ENCODE peak calls at places on chromosomes 7 and 10, in six cellular contexts. One of them, this sample, is unnamed.

GRCh38 chr10:89643431-89643811 is 1.6 kb downstream of the PANK1 start:
- DNase-seq in DMS79: no peak
- DNase-seq in NB4: no peak
- DNase-seq in GM13977: no peak
- DNase-seq in stimulated activated CD4-positive, alpha-beta T cell treated with anti-CD3 and anti-CD28 coated beads, TNF-alpha, amount 100 ng/mL, for 1 hour: no peak
- DNase-seq in IMR-90: no peak
- DNase-seq in this sample: no peak

GRCh38 chr7:26413007-26413691 is 121.5 kb downstream of the SNX10 start:
- DNase-seq in DMS79: peak; percentile 93
- DNase-seq in NB4: no peak
- DNase-seq in GM13977: no peak
- DNase-seq in stimulated activated CD4-positive, alpha-beta T cell treated with anti-CD3 and anti-CD28 coated beads, TNF-alpha, amount 100 ng/mL, for 1 hour: no peak
- DNase-seq in IMR-90: no peak
- DNase-seq in this sample: no peak

GRCh38 chr10:6065406-6065805 is 3.2 kb upstream of the IL2RA start:
- DNase-seq in DMS79: no peak
- DNase-seq in NB4: peak; percentile 14
- DNase-seq in GM13977: no peak
- DNase-seq in stimulated activated CD4-positive, alpha-beta T cell treated with anti-CD3 and anti-CD28 coated beads, TNF-alpha, amount 100 ng/mL, for 1 hour: no peak
- DNase-seq in IMR-90: no peak
- DNase-seq in this sample: no peak

GRCh38 chr10:29766753-29767152 is 132.0 kb upstream of the SVIL start:
- DNase-seq in DMS79: no peak
- DNase-seq in NB4: no peak
- DNase-seq in GM13977: no peak
- DNase-seq in stimulated activated CD4-positive, alpha-beta T cell treated with anti-CD3 and anti-CD28 coated beads, TNF-alpha, amount 100 ng/mL, for 1 hour: no peak
- DNase-seq in IMR-90: no peak
- DNase-seq in this sample: no peak

GRCh38 chr7:92988941-92989540 is 128.7 kb downstream of the SAMD9 start:
- DNase-seq in DMS79: no peak
- DNase-seq in NB4: no peak
- DNase-seq in GM13977: no peak
- DNase-seq in stimulated activated CD4-positive, alpha-beta T cell treated with anti-CD3 and anti-CD28 coated beads, TNF-alpha, amount 100 ng/mL, for 1 hour: no peak
- DNase-seq in IMR-90: peak; percentile 11
- DNase-seq in this sample: no peak

GRCh38 chr7:110881731-110882130 is 209.2 kb upstream of the LRRN3 start:
- DNase-seq in DMS79: no peak
- DNase-seq in NB4: no peak
- DNase-seq in GM13977: no peak
- DNase-seq in stimulated activated CD4-positive, alpha-beta T cell treated with anti-CD3 and anti-CD28 coated beads, TNF-alpha, amount 100 ng/mL, for 1 hour: no peak
- DNase-seq in IMR-90: no peak
- DNase-seq in this sample: no peak

GRCh38 chr10:31864834-31865518 is 63.7 kb downstream of the ARHGAP12 start:
- DNase-seq in DMS79: no peak
- DNase-seq in NB4: no peak
- DNase-seq in GM13977: no peak
- DNase-seq in stimulated activated CD4-positive, alpha-beta T cell treated with anti-CD3 and anti-CD28 coated beads, TNF-alpha, amount 100 ng/mL, for 1 hour: no peak
- DNase-seq in IMR-90: peak; percentile 54
- DNase-seq in this sample: no peak

GRCh38 chr10:86692664-86693063 is 24.4 kb downstream of the LDB3 start:
- DNase-seq in DMS79: no peak
- DNase-seq in NB4: no peak
- DNase-seq in GM13977: no peak
- DNase-seq in stimulated activated CD4-positive, alpha-beta T cell treated with anti-CD3 and anti-CD28 coated beads, TNF-alpha, amount 100 ng/mL, for 1 hour: no peak
- DNase-seq in IMR-90: no peak
- DNase-seq in this sample: no peak

GRCh38 chr7:155455132-155455693 is 2.7 kb upstream of the EN2 start:
- DNase-seq in DMS79: no peak
- DNase-seq in NB4: no peak
- DNase-seq in GM13977: no peak
- DNase-seq in stimulated activated CD4-positive, alpha-beta T cell treated with anti-CD3 and anti-CD28 coated beads, TNF-alpha, amount 100 ng/mL, for 1 hour: no peak
- DNase-seq in IMR-90: no peak
- DNase-seq in this sample: no peak

GRCh38 chr7:82726038-82726800 is 282.6 kb upstream of the CACNA2D1 start:
- DNase-seq in DMS79: peak; percentile 11
- DNase-seq in NB4: no peak
- DNase-seq in GM13977: no peak
- DNase-seq in stimulated activated CD4-positive, alpha-beta T cell treated with anti-CD3 and anti-CD28 coated beads, TNF-alpha, amount 100 ng/mL, for 1 hour: no peak
- DNase-seq in IMR-90: no peak
- DNase-seq in this sample: no peak

GRCh38 chr7:2645274-2645868 is 13.6 kb downstream of the TTYH3 start:
- DNase-seq in DMS79: no peak
- DNase-seq in NB4: peak; percentile 97
- DNase-seq in GM13977: peak; percentile 72
- DNase-seq in stimulated activated CD4-positive, alpha-beta T cell treated with anti-CD3 and anti-CD28 coated beads, TNF-alpha, amount 100 ng/mL, for 1 hour: no peak
- DNase-seq in IMR-90: no peak
- DNase-seq in this sample: peak; percentile 72